ENCODE peak calls at places on chromosomes 13 and 19, in seven cellular contexts. O is H9, A is IMR-90, Z is mesenchymal stem cell, B is neuronal stem cell, G is H1, U is trophoblast cell. R is an unnamed sample.

GRCh38 chr13:44934724-44935123 is 54.5 kb downstream of the NUFIP1 start:
- DNase-seq in A (peak), U (peak), O (no peak), B (no peak), Z (peak), G (no peak), R (no peak)

GRCh38 chr13:28458604-28459003 is 36.3 kb downstream of the FLT1 start:
- DNase-seq in B (no peak), Z (no peak), O (no peak), U (no peak), G (no peak), A (no peak), R (no peak)

GRCh38 chr13:104534847-104535246 is 1468.6 kb upstream of the SLC10A2 start:
- DNase-seq in O (peak), Z (no peak), G (peak), A (no peak), U (no peak), B (no peak), R (peak)

GRCh38 chr13:101301053-101301452 is 115.3 kb downstream of the NALCN start:
- DNase-seq in A (no peak), G (no peak), U (no peak), O (no peak), Z (no peak), B (no peak), R (no peak)

GRCh38 chr19:54684537-54684936 is 21.8 kb downstream of the LILRB4 start:
- DNase-seq in U (peak), Z (no peak), A (no peak), G (no peak), O (no peak), B (no peak), R (peak)

GRCh38 chr13:75079226-75079625 is 402.7 kb downstream of the TBC1D4 start:
- DNase-seq in B (no peak), Z (peak), U (no peak), A (peak), G (no peak), O (no peak), R (no peak)

GRCh38 chr19:19668230-19669012 is at the start of gene ZNF101:
- DNase-seq in G (peak), A (peak), O (peak), U (peak), B (peak), Z (peak), R (peak)

GRCh38 chr13:40578055-40578454 is 88.4 kb downstream of the FOXO1 start:
- DNase-seq in B (no peak), Z (no peak), U (peak), G (no peak), A (no peak), O (no peak), R (no peak)

GRCh38 chr19:47406711-47407416 is 12.5 kb downstream of the MEIS3 start:
- DNase-seq in U (peak), G (no peak), O (peak), Z (no peak), B (peak), A (no peak), R (peak)

GRCh38 chr13:65872448-65872847 is 1357.7 kb downstream of the PCDH9 start:
- DNase-seq in B (no peak), O (no peak), U (no peak), A (no peak), G (no peak), Z (no peak), R (no peak)
- H3K23ac ChIP-seq in B (no peak), O (no peak), U (no peak), A (no peak), G (no peak), Z (no peak), R (no peak)

DNA sequence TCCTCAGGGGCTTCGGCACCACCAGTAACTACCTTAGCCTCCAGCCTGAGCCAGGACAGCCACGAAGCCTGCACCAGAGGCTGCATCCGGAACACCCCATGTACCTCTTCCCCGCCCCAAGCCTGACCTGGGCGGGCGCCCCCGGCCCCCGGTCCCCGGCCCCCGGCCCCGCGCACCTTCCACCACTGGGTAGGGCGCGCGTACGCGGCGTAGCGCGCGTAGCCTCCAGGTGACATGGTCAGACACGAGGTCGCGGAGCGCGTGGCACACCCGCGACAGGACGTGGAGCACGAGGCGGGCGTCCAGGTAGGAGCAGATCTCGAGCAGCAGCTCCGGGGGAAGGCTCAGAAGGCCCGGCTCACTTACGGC is 450 bp downstream of the FBXW9 start:
- DNase-seq in A (no peak), U (no peak), Z (no peak), O (no peak), G (no peak), B (no peak), R (no peak)
- H3K27ac ChIP-seq in A (peak), U (no peak), Z (no peak), O (no peak), G (no peak), B (no peak), R (no peak)

DNA sequence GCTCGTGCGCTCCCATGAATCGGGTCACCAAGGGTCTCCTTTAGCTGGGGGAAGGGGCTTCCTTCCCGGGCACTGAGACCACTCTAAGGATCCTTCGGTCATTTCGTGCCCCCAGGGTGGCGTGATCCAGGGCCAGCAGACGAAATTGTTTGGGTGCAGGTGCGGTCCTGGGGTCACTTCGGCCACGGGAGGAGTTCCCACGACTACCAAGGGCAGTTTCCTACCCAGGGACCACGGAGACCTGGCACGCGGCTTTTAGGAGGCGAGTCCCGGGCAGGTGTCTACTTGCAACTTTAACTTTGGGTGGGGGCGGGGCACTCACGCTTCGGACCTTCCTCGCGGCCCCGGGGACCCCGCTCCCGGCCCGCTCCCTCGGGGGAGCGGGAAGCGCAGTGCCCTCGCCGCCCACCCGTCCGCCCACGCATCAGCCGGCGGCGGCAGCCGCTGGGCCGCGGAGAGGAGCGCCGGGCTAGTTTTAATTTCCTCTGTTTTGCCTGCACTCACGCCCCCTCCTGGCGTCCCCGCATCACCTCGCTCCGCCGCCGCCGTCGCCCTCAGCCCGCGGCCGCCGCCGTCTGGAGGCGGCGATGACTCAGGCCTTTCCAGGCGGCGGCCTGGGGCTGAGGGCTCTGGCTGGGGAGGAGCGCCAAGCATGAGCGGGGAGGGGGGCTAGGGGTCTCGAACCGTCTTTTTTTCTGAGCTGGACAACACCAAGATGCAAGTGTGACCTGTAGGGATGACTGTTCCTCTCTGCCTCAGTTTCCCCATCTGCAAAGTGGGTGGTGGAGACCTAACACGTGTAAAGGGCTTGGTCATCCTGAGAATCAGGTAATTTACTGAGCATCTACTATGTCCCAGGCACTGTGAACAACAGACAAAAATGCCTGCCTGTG is 21.8 kb downstream of the OLFM2 start:
- DNase-seq in A (peak), B (peak), G (no peak), Z (peak), O (peak), U (peak), R (peak)
- H3K23ac ChIP-seq in A (no peak), B (peak), G (no peak), Z (peak), O (no peak), U (no peak), R (no peak)

GRCh38 chr19:17606786-17607185 is 51.3 kb downstream of the COLGALT1 start:
- DNase-seq in U (peak), A (no peak), G (no peak), O (peak), Z (no peak), B (no peak), R (peak)

GRCh38 chr19:17604372-17605025 is 49.0 kb downstream of the COLGALT1 start:
- DNase-seq in A (no peak), Z (no peak), U (no peak), B (no peak), G (no peak), O (no peak), R (no peak)

GRCh38 chr19:17605761-17606745 is 50.6 kb downstream of the COLGALT1 start:
- DNase-seq in B (peak), G (peak), A (peak), Z (peak), O (peak), U (peak), R (peak)

GRCh38 chr19:17602872-17603552 is 47.6 kb downstream of the COLGALT1 start:
- DNase-seq in G (no peak), B (no peak), A (no peak), O (no peak), Z (no peak), U (no peak), R (no peak)

GRCh38 chr19:17605117-17605516 is 49.7 kb downstream of the COLGALT1 start:
- DNase-seq in U (no peak), G (no peak), O (no peak), A (no peak), Z (no peak), B (no peak), R (no peak)
- H3K27ac ChIP-seq in U (no peak), G (no peak), O (no peak), A (no peak), Z (no peak), B (no peak), R (no peak)

GRCh38 chr19:14478113-14478545 is 3.0 kb upstream of the PTGER1 start:
- DNase-seq in O (no peak), G (no peak), B (no peak), U (no peak), A (no peak), Z (no peak), R (no peak)

GRCh38 chr19:14477417-14478112 is 2.4 kb upstream of the PTGER1 start:
- DNase-seq in G (no peak), O (no peak), Z (no peak), U (no peak), B (no peak), A (no peak), R (no peak)

GRCh38 chr19:14479985-14480694 is 5.0 kb upstream of the PTGER1 start:
- DNase-seq in B (peak), U (peak), O (peak), A (peak), Z (peak), G (no peak), R (peak)

GRCh38 chr19:14480695-14481069 is 5.5 kb upstream of the PTGER1 start:
- DNase-seq in O (no peak), Z (peak), A (peak), G (no peak), U (no peak), B (no peak), R (no peak)

DNA sequence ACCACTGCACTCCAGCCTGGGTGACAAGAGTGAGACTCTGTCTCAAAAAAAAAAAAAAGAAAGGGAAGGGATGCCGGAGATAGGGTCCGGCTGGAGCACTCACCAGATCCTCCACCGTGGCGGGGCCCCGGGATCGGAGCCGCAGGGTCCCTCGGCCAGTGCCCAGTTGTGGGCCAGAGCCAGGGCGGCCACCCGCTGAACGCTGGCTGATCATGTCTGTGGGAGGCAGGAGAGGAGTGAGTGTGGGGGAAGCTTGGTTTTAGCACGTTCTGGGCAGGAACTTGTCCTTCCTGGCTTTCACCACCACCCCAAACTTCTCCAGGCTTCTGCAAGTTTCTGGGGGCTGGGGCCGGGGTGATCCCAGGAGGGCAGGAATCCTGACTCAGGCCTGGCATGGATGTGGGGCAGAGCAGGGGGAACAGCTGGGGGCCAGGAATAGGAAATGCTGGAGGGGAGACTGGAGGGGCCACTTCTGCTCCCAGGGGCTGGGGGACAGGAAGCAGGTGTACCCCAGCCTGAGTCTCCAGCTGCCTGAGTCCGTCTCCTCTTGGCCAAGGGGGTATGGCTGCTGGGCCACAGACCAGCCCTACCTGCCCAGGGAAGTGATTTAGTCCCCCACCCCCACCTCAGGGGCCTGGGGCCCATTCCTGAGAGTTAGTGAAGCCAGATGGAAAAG is 4.3 kb upstream of the PTGER1 start:
- DNase-seq in G (no peak), Z (no peak), O (no peak), A (no peak), U (no peak), B (no peak), R (no peak)
- H3K23ac ChIP-seq in G (no peak), Z (no peak), O (no peak), A (no peak), U (no peak), B (peak), R (no peak)

DNA sequence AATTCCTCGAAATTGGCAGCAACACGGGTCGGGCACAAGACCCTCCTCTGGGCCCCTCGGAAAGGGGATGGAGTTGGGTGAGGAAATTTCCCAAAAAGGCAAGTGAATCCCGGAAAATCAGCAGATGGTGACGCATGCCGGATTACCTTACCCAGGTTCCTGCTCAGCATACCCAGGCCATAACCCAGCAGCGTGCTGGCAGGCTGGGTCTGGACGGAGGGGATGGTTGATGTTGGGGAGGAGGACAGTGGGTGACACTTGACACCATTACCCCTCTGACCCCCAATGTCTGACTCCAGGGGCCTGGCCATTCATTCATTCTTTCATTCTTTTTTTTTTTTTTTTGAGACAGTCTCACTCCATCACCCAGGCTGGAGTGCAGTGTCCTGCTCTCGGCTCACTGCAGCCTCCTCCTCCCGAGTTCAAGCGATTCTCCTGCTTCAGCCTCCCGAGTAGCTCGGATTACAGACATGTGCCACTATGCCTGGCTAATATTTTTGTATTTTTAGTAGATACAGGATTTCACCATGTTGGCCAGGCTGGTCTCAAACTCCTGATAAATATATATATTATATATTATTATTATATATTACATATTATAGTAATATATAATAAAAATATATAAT is 794 bp downstream of the PVR start:
- DNase-seq in U (peak), O (peak), Z (peak), A (peak), G (peak), B (peak), R (peak)
- H3K27ac ChIP-seq in U (peak), O (no peak), Z (peak), A (peak), G (no peak), B (no peak), R (peak)

DNA sequence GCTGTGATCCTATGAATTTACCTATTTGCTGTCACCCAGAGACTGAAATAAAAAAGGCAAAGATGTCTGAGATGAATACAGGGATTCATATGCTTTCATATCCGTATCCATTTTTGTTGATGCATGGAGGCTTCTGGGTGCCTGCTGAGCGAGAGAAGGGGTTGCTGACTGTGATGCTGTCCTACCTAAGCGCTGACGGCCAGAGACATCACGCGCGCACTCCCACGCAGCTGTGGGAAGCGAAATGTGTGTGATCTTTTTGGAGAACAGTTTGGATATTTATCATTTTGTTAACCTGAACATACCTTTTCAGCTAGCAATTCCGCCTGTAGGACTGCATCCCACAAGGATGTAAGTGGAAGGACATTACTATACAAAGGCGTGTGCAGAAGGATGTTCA is 23.9 kb downstream of the TSHZ3 start:
- DNase-seq in A (no peak), G (no peak), O (no peak), U (no peak), Z (no peak), B (no peak), R (no peak)
- H3K23ac ChIP-seq in A (no peak), G (no peak), O (no peak), U (no peak), Z (no peak), B (no peak), R (no peak)

DNA sequence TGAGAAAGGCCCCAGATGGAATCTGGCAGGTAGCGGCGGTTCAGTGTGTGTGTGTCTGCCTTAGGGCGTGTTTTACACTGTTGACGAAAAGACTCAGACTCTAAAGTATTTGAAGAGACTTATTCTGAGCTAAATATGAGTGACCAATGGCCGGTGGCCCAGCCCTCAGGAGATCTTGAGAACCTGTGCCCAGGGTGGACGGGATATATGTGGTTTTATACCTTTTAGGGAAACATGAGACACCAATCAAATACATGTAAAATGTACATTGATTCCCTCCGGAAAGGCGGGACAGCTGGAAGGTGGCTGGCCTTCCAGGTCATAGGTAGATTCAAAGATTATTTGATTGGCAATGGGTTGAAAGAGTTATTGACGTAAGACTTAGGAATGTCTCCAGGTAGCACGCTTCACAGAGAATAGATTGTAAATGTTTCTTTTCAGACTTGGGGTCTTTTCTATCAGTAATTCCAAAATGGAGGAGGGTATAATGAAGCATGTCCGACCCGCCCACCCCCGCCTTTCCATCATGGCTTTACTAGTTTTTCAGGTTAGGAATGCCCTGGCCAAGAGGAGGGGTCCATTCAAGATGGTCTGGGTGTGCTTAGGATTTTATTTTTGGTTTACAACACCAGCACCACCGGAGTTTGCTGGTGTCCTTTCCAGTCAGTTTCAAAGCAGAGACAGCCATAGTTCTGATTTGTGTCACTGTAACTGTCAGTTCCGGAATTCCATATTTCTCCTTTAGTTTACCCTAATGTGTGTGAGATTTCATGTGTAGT is 1.0 kb upstream of the ZNF529 start:
- DNase-seq in Z (peak), A (peak), B (no peak), O (no peak), U (peak), G (no peak), R (peak)
- H3K27ac ChIP-seq in Z (peak), A (peak), B (peak), O (no peak), U (peak), G (peak), R (peak)

GRCh38 chr19:39126593-39127187 is 1.1 kb downstream of the PAK4 start:
- DNase-seq in U (peak), O (no peak), Z (peak), G (no peak), B (no peak), A (no peak), R (peak)
- H3K23ac ChIP-seq in U (no peak), O (no peak), Z (no peak), G (no peak), B (no peak), A (peak), R (no peak)

GRCh38 chr13:112764864-112765561 is 75.2 kb downstream of the ATP11A start:
- DNase-seq in U (no peak), O (peak), G (no peak), B (no peak), A (no peak), Z (no peak), R (no peak)
- H3K27ac ChIP-seq in U (no peak), O (no peak), G (no peak), B (no peak), A (no peak), Z (no peak), R (no peak)